ENCODE peak calls at places on chromosomes 2 and 18, in seven cellular contexts. D, I, S, G, O, W and R are unnamed samples.
A peak's percentile ranks its signal among the peaks of the same experiment; 100 is the strongest.

GRCh38 chr18:70041459-70042020 is 93.9 kb upstream of the CD226 start:
- DNase-seq in S (no peak), W (no peak), O (no peak), I (no peak), D (no peak), G (no peak), R (no peak)

GRCh38 chr2:187976259-187976658 is 315.4 kb upstream of the GULP1 start:
- DNase-seq in W (no peak), I (no peak), G (no peak), S (no peak), D (no peak), O (no peak), R (no peak)

GRCh38 chr18:32300914-32301313 is 111.1 kb downstream of the MEP1B start:
- DNase-seq in D (no peak), I (peak; percentile 2), S (no peak), W (no peak), G (no peak), O (no peak), R (no peak)

GRCh38 chr2:96763511-96764252 is 3.0 kb downstream of the CNNM4 start:
- DNase-seq in D (peak; percentile 55), W (no peak), I (peak; percentile 12), G (no peak), O (no peak), S (peak; percentile 62), R (no peak)

GRCh38 chr2:196403471-196403870 is 232.1 kb upstream of the STK17B start:
- DNase-seq in S (no peak), W (no peak), G (no peak), D (no peak), O (no peak), I (peak; percentile 60), R (no peak)

GRCh38 chr18:1585881-1586488 is 681.3 kb downstream of the ADCYAP1 start:
- DNase-seq in W (no peak), S (peak; percentile 6), D (no peak), I (peak; percentile 28), O (no peak), G (no peak), R (no peak)

GRCh38 chr2:155099784-155100183 is 401.3 kb downstream of the KCNJ3 start:
- DNase-seq in S (no peak), G (no peak), O (no peak), D (no peak), I (no peak), W (peak; percentile 10), R (no peak)

GRCh38 chr2:227378371-227378782 is 729 bp downstream of the TM4SF20 start:
- DNase-seq in W (no peak), S (no peak), O (no peak), D (no peak), I (peak; percentile 57), G (no peak), R (no peak)

GRCh38 chr2:203209538-203209937 is 29.3 kb upstream of the CYP20A1 start:
- DNase-seq in W (no peak), I (no peak), G (no peak), S (no peak), O (no peak), D (no peak), R (no peak)

GRCh38 chr2:66582364-66582974 is 147.5 kb downstream of the MEIS1 start:
- DNase-seq in O (no peak), G (no peak), D (no peak), I (no peak), W (no peak), S (no peak), R (no peak)

GRCh38 chr18:44679912-44680270 is 797 bp upstream of the SETBP1 start:
- DNase-seq in S (peak; percentile 48), W (peak; percentile 84), I (no peak), O (no peak), G (no peak), D (peak; percentile 62), R (no peak)

GRCh38 chr2:8630676-8631464 is 51.0 kb upstream of the ID2 start:
- DNase-seq in I (no peak), W (no peak), S (no peak), D (no peak), O (no peak), G (no peak), R (no peak)

GRCh38 chr2:216526939-216527338 is 28.3 kb downstream of the RPL37A start:
- DNase-seq in W (no peak), D (no peak), O (no peak), G (no peak), I (no peak), S (no peak), R (no peak)

GRCh38 chr2:176553685-176554106 is 284.5 kb downstream of the MTX2 start:
- DNase-seq in O (no peak), G (no peak), I (peak; percentile 42), W (peak; percentile 82), S (no peak), D (peak; percentile 68), R (no peak)

DNA sequence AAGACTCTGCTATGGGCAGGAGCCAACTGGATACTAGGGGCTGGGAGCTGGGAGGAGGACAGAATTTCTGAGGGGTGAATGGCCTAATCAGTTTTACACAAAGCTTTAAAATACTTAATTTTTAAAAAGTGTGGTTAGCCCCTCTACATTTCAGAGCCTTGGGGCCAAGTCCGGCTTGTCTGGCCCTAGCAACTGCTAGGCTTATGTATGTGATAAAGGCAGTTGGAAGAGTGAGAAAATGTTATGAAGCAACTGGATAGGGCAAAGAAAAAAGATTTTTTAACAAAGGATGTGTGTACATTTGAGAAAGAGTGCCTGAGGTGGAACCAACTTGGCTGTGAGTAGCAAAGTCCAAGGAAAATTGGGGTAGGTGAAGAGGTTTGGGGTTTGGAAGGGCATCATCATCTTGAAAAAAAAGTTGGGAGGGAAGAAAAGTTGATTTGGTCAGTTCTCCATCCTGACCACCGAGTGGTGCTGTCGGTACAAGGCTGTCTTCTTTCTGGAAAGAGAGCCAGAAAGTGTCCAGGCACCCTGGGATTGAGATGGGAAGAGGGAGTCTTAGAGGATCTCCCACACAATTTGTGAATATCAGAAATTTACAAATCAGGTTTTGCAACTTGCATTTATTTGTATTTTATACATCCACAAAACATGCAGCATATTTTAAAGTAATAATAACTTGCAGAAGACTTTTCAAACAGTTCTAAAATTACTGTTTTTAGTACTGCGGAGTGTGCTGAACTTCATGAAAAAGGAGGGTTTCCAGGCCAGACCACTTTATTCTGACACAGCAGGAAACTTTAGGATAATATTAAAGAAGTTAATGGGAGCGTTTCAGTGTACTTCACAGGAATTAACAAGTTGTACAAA is 10.5 kb upstream of the CDK15 start:
- DNase-seq in S (peak; percentile 38), I (peak; percentile 65), O (no peak), W (no peak), D (no peak), G (no peak), R (no peak)
- TF ChIP-seq CTCF in S (peak; percentile 43), I (peak; percentile 88), O (peak; percentile 50), W (peak; percentile 28), D (peak; percentile 53), G (no peak), R (peak; percentile 37)

GRCh38 chr2:207231106-207231860 is 65.5 kb upstream of the KLF7 start:
- DNase-seq in W (no peak), D (no peak), S (no peak), G (no peak), I (no peak), O (no peak), R (no peak)

GRCh38 chr2:207227749-207228145 is 62.0 kb upstream of the KLF7 start:
- DNase-seq in D (no peak), I (no peak), S (no peak), W (no peak), O (no peak), G (no peak), R (no peak)

GRCh38 chr2:207231962-207232361 is 66.2 kb upstream of the KLF7 start:
- DNase-seq in O (no peak), S (no peak), D (no peak), W (no peak), I (peak; percentile 74), G (no peak), R (no peak)

GRCh38 chr2:207229161-207229560 is 63.4 kb upstream of the KLF7 start:
- DNase-seq in W (no peak), S (no peak), D (no peak), G (no peak), O (no peak), I (no peak), R (no peak)

GRCh38 chr2:207230261-207231105 is 64.7 kb upstream of the KLF7 start:
- DNase-seq in W (no peak), G (no peak), D (no peak), I (no peak), O (no peak), S (no peak), R (no peak)
- TF ChIP-seq CTCF in W (peak; percentile 35), G (no peak), D (peak; percentile 38), I (peak; percentile 76), O (peak; percentile 21), S (peak; percentile 22), R (peak; percentile 73)

DNA sequence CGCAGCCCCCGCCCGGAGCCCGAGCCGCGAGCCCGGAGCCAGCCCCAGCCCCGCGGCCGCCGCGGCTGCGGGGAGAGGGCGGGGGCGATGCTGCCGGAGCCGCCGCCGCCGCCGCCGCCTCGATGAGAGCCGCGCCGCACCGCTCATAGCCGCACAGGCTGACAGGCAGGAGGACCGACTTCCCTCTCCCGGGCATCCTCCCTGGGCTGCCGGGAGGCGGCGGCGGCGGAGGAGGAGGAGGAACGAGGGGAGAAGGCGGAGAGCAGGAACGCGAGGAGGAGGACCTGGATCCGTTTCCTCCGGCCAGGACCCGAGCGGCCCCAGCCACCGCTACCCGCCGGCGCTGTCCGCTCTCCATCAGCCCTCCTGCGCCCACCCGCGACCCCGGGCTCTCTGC is 370 bp downstream of the KLHL29 start:
- DNase-seq in D (peak; percentile 26), W (peak; percentile 83), S (peak; percentile 41), O (no peak), G (no peak), I (peak; percentile 52), R (no peak)
- TF ChIP-seq CTCF in D (no peak), W (no peak), S (no peak), O (no peak), G (no peak), I (no peak), R (no peak)

DNA sequence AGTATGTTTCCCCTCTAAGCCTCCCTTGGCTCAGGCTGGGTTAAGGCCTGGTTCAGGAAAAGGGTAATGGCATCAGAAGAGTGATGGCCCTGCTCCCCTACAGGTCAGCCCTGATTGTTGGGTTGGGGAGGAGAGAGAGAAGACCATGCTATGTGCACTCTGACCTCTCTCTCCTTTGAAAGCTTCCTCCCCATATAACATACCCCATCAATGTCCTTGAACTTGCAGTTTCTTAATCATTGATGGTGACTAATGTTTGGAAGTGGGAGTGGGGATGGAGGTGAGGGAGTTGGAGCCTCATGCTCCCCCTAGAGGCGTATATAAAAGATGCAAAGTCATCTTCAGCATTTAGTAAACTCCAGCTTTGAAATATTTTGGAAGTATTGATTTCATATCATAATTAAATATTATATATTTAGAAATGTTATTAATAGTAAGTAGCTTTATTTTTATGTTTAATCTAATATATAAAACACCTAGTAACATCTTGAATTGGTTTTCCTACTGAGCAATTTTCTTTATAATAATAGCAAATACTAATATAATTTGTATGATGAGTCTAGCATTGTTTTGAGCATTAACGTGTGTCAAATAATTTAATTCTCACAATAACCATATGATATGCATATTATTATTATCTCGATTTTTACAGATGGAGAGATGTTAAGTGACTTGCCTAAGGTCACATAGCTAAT is 8.8 kb downstream of the PLCL1 start:
- DNase-seq in O (no peak), I (peak; percentile 41), W (no peak), S (peak; percentile 14), D (no peak), G (no peak), R (no peak)
- TF ChIP-seq CTCF in O (peak; percentile 46), I (peak; percentile 81), W (peak; percentile 49), S (peak; percentile 48), D (peak; percentile 51), G (no peak), R (peak; percentile 78)

GRCh38 chr2:232439758-232440135 is 16.2 kb upstream of the ALPI start:
- DNase-seq in S (no peak), G (no peak), I (no peak), O (no peak), W (peak; percentile 43), D (no peak), R (no peak)
- TF ChIP-seq CTCF in S (no peak), G (no peak), I (peak; percentile 78), O (peak; percentile 39), W (peak; percentile 66), D (peak; percentile 23), R (peak; percentile 57)